ENCODE peak calls at places on chromosome 18, in seven cellular contexts. N is IMR-90, Q is OCI-LY7, D is neuronal stem cell, J is fibroblast of lung, G is H1, S is astrocyte. Z is an unnamed sample. For H3K9me3, the result is how much of the 10 kb centered on the place peaks cover.

GRCh38 chr18:7105943-7106342 is 11.7 kb downstream of the LAMA1 start:
- DNase-seq in N (peak), Q (no peak), D (no peak), J (no peak), G (no peak), S (no peak), Z (no peak)

GRCh38 chr18:66813138-66813537 is 209.2 kb upstream of the CDH19 start:
- DNase-seq in N (no peak), Q (no peak), D (no peak), J (no peak), G (no peak), S (no peak), Z (no peak)

GRCh38 chr18:45828917-45829811 is 3.7 kb downstream of the SIGLEC15 start:
- DNase-seq in N (no peak), Q (no peak), D (no peak), J (no peak), G (peak), S (no peak), Z (no peak)

GRCh38 chr18:30132959-30133358 is 909.6 kb downstream of the DSC3 start:
- DNase-seq in N (no peak), Q (no peak), D (no peak), J (no peak), G (no peak), S (no peak), Z (no peak)

GRCh38 chr18:24270937-24271380 is 126.7 kb downstream of the OSBPL1A start:
- DNase-seq in N (peak), Q (no peak), D (peak), J (peak), G (no peak), S (peak), Z (no peak)

GRCh38 chr18:61388010-61388409 is 54.8 kb downstream of the CDH20 start:
- DNase-seq in N (peak), Q (no peak), D (no peak), J (peak), G (no peak), S (no peak), Z (no peak)

GRCh38 chr18:7002107-7002506 is 115.5 kb downstream of the LAMA1 start:
- DNase-seq in N (no peak), Q (no peak), D (no peak), J (no peak), G (no peak), S (no peak), Z (no peak)

GRCh38 chr18:9823805-9824473 is 61.8 kb upstream of the TXNDC2 start:
- DNase-seq in N (peak), Q (no peak), D (no peak), J (peak), G (no peak), S (peak), Z (no peak)

GRCh38 chr18:66694857-66695256 is 91.0 kb upstream of the CDH19 start:
- DNase-seq in N (no peak), Q (no peak), D (no peak), J (no peak), G (no peak), S (no peak), Z (no peak)

GRCh38 chr18:23148382-23148781 is 13.1 kb downstream of the CABLES1 start:
- DNase-seq in N (no peak), Q (no peak), D (no peak), J (no peak), G (no peak), S (no peak), Z (no peak)

GRCh38 chr18:10285283-10285640 is 169.2 kb upstream of the APCDD1 start:
- DNase-seq in N (no peak), Q (no peak), D (no peak), J (no peak), G (no peak), S (no peak), Z (no peak)

GRCh38 chr18:7488571-7488970 is 78.5 kb upstream of the PTPRM start:
- DNase-seq in N (no peak), Q (no peak), D (no peak), J (no peak), G (no peak), S (no peak), Z (no peak)

GRCh38 chr18:8610442-8610801 is 1.2 kb downstream of the RAB12 start:
- DNase-seq in N (peak), Q (peak), D (no peak), J (peak), G (no peak), S (no peak), Z (peak)

GRCh38 chr18:68781224-68781623 is 16.7 kb upstream of the CCDC102B start:
- DNase-seq in N (no peak), Q (no peak), D (no peak), J (no peak), G (no peak), S (no peak), Z (no peak)

GRCh38 chr18:35071819-35072247 is 30.6 kb downstream of the MAPRE2 start:
- DNase-seq in N (no peak), Q (no peak), D (no peak), J (no peak), G (no peak), S (peak), Z (no peak)

GRCh38 chr18:75375341-75375740 is 52.2 kb downstream of the SMIM21 start:
- DNase-seq in N (no peak), Q (no peak), D (no peak), J (no peak), G (no peak), S (no peak), Z (no peak)

GRCh38 chr18:76643996-76644395 is 149.0 kb upstream of the ZNF516 start:
- DNase-seq in N (no peak), Q (no peak), D (no peak), J (no peak), G (no peak), S (no peak), Z (no peak)

GRCh38 chr18:8791171-8791651 is 85.9 kb downstream of the MTCL1 start:
- DNase-seq in N (peak), Q (no peak), D (no peak), J (no peak), G (no peak), S (no peak), Z (no peak)

GRCh38 chr18:55116855-55117254 is 157.6 kb upstream of the CCDC68 start:
- DNase-seq in N (no peak), Q (no peak), D (no peak), J (no peak), G (no peak), S (peak), Z (no peak)

GRCh38 chr18:45664824-45665763 is 49.8 kb downstream of the SLC14A2 start:
- DNase-seq in N (peak), Q (peak), D (peak), J (peak), G (peak), S (peak), Z (peak)

GRCh38 chr18:25251127-25251526 is 100.8 kb downstream of the ZNF521 start:
- DNase-seq in N (no peak), Q (no peak), D (no peak), J (no peak), G (no peak), S (no peak), Z (no peak)

GRCh38 chr18:47235096-47235495 is 16.4 kb downstream of the SKOR2 start:
- DNase-seq in N (no peak), Q (no peak), D (no peak), J (no peak), G (no peak), S (no peak), Z (no peak)

DNA sequence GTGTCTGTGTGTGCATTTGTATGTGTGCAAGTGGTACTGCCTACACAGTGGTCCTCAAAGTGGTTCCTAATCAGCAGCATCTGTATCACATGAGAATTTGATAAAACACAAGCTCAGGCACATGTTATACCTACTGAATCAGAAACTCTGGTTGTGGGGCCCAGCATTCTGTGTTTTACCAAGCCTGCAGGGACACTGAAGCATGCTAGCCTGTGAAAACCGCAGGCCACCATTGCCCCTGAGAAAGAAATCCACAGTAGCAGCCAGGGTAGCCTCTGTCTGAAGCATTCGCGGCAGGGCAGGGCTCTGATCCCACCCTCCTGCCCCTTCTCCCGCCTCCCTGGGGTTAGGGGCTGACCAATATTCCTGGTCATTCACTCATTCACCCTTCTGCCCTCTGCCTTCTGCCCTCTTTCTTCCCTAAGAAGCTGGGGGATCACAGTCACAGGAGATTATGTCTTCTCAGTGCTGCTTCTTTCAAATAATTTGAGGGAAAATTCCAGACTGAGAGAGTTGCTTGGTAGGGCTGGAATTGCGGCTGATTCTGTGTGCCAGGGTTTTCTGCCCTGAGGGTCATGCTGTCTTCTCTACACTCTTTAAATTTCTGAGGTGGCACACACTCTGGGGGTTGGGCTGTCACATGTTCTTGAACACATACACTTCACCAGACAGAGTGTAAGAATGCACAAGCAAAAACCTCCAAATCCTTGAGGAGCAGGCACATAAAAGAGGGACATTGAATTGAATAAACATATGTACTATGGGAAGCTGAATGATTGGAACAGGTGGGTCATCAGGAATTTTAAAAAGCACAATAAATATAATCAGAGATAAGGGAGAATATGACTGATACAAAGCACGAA is 126.6 kb upstream of the SEC11C start:
- DNase-seq in N (no peak), Q (no peak), D (no peak), J (no peak), G (peak), S (no peak), Z (no peak)
- H2AFZ ChIP-seq in N (peak), Q (no peak), D (peak), J (no peak), G (no peak), S (peak), Z (no peak)

GRCh38 chr18:50896093-50896492 is 17.2 kb downstream of the ME2 start:
- DNase-seq in N (no peak), Q (no peak), D (no peak), J (no peak), G (no peak), S (no peak), Z (no peak)
- H3K9me3 ChIP-seq in N (under half), Q (under half), D (under half), J (under half), G (under half), S (under half), Z (under half)

DNA sequence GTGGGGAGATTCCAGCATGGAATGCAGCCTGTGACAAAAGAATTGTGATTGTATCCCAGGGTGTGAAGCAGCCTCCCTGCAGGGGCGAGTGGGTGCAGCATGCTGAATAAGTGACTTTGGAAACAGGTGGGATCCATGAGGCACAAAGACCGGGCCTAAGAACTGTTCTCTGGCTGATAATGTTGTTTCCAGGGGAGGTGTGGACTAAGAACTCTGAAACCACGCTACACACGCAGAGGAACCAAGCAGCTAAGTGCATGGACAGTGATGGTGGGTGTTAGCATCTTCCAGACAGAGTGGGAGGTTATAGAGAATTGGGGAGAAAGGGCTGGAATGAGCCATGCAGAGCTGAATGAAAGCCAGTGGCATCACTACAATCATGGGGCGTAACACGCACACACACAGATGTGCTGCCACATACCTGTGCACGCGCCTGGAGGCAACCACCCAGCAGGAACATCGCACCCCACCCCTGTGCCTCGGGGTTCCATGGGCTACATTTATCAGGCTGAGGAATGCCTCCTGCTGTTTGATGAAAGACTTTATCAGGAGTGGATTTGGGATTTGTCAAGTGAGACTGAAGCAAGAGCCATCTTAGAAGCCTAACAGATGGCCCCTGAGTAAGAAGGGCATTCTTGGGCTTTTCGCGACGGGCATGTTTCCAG is 424.5 kb upstream of the SALL3 start:
- DNase-seq in N (no peak), Q (no peak), D (no peak), J (no peak), G (no peak), S (no peak), Z (no peak)
- H3K27ac ChIP-seq in N (no peak), Q (no peak), D (no peak), J (no peak), G (no peak), S (no peak), Z (no peak)

GRCh38 chr18:2508678-2509077 is 62.6 kb downstream of the METTL4 start:
- DNase-seq in N (no peak), Q (no peak), D (no peak), J (no peak), G (no peak), S (no peak), Z (no peak)
- H2AFZ ChIP-seq in N (no peak), Q (peak), D (no peak), J (no peak), G (no peak), S (no peak), Z (peak)

GRCh38 chr18:38563396-38563980 is 997.9 kb upstream of the CELF4 start:
- DNase-seq in N (no peak), Q (no peak), D (no peak), J (peak), G (no peak), S (no peak), Z (no peak)

GRCh38 chr18:38565513-38565912 is 999.9 kb upstream of the CELF4 start:
- DNase-seq in N (no peak), Q (no peak), D (no peak), J (no peak), G (no peak), S (no peak), Z (no peak)
- H3K9me3 ChIP-seq in N (under half), Q (under half), D (under half), J (under half), G (under half), S (under half), Z (under half)

DNA sequence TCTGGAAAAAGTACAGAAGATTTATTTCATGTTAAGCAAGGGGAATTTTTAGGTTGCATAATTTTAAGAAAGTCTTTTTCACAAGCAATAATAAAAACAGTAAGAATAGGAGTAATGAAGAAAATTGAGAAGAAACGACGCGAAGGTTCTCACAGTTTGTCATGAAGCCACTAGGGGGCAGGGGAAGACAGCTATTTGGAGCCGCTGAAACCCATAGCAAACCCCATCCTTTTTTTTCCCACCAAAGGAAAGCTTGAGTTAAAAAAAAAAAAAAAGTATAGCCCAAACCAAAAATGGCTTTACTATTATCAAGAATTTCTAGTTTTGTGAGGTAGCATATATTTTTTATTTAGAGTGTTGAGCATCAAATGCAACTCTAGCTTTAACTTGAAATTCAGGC is 300.9 kb downstream of the PHLPP1 start:
- DNase-seq in N (peak), Q (peak), D (peak), J (peak), G (peak), S (peak), Z (peak)
- H3K27ac ChIP-seq in N (no peak), Q (no peak), D (no peak), J (no peak), G (no peak), S (no peak), Z (no peak)

DNA sequence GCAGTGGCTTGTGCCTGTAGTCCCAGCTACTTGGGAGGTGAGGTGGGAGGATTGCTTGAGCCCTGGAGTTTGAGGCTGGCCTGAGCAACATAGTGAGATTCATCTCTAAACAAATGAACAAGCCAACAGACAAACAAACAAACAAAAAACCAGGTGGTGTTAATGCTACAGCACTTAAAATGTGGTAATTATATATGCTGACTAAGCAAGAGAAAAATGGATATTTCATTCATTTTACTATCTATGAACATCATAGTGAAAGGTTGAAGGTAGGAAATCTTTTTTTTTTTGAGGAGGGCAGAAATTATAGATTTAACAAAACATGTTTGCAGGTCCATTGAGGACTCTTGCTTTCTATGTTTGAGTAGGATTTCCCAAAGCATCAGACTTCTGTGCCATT is 42.2 kb upstream of the THOC1 start:
- DNase-seq in N (no peak), Q (no peak), D (no peak), J (no peak), G (no peak), S (no peak), Z (no peak)
- H2AFZ ChIP-seq in N (no peak), Q (no peak), D (no peak), J (no peak), G (no peak), S (no peak), Z (no peak)

DNA sequence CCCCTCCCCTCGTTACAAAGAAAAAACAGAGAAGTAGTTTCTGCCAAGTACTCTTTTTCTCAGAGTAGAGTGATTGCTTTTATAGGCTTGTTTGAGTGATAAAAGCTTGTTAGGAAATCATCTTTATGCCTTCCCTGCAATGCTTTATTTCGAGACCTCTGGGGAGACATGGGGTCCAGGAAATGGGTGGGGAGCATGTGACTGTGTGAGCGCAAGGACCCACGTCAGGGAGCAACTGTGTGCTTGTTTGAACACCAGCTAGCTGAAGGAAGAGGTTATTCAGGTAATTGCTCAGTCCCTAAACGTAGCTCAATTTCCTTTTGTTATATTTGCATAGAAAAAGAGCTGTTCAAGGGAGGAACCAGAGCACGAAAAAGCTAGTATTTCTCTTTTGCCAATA is 187.3 kb downstream of the FAM210A start:
- DNase-seq in N (no peak), Q (peak), D (no peak), J (no peak), G (no peak), S (no peak), Z (peak)
- H3K9me3 ChIP-seq in N (under half), Q (under half), D (under half), J (under half), G (under half), S (under half), Z (under half)

GRCh38 chr18:49544362-49544761 is 17.5 kb upstream of the LIPG start:
- DNase-seq in N (no peak), Q (no peak), D (no peak), J (no peak), G (no peak), S (no peak), Z (no peak)

GRCh38 chr18:49548266-49548665 is 13.6 kb upstream of the LIPG start:
- DNase-seq in N (peak), Q (no peak), D (no peak), J (peak), G (no peak), S (peak), Z (no peak)

GRCh38 chr18:49550621-49551020 is 11.2 kb upstream of the LIPG start:
- DNase-seq in N (no peak), Q (no peak), D (no peak), J (no peak), G (no peak), S (no peak), Z (no peak)

GRCh38 chr18:49546719-49547273 is 15.1 kb upstream of the LIPG start:
- DNase-seq in N (no peak), Q (no peak), D (no peak), J (no peak), G (no peak), S (no peak), Z (no peak)

DNA sequence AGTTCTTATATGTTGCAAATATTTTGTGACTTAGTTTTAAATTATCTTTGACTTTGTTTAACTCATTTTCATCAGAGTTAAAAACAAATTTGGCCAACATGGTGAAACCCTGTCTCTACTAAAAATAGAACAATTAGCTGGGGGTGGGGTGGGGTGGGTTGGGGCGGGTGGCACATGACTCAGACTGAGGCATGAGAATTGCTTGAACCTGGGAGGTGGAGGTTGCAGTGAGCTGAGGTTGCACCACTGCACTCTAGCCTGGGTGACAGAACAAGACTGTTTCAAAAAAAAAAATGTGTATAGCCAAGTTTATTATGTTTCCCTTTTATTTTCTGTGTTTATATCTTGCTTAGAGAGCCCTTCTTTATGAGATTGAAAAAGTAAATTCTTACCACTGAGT is 14.2 kb upstream of the LIPG start:
- DNase-seq in N (no peak), Q (no peak), D (no peak), J (peak), G (no peak), S (no peak), Z (no peak)
- H3K27ac ChIP-seq in N (no peak), Q (no peak), D (no peak), J (no peak), G (no peak), S (peak), Z (no peak)

Z was measured in Karpas-422.